ENCODE peak calls at places on chromosomes 11 and 22, in ten cellular contexts. One of them, this sample, is unnamed.

GRCh38 chr22:25409240-25409639 is 155.2 kb upstream of the GRK3 start:
- DNase-seq in osteoblast: no peak
- DNase-seq in heart right ventricle: no peak
- DNase-seq in adrenal gland: no peak
- DNase-seq in GM12878: no peak
- DNase-seq in NB4: no peak
- DNase-seq in endodermal cell: no peak
- DNase-seq in kidney epithelial cell: no peak
- DNase-seq in body of pancreas: no peak
- DNase-seq in SK-N-SH: no peak
- DNase-seq in this sample: no peak

GRCh38 chr11:83285131-83285770 is 916 bp downstream of the CCDC90B start:
- DNase-seq in kidney epithelial cell: no peak
- DNase-seq in osteoblast: peak; percentile 62
- DNase-seq in endodermal cell: no peak
- DNase-seq in NB4: no peak
- DNase-seq in GM12878: no peak
- DNase-seq in heart right ventricle: no peak
- DNase-seq in body of pancreas: no peak
- DNase-seq in adrenal gland: no peak
- DNase-seq in SK-N-SH: no peak
- DNase-seq in this sample: no peak

GRCh38 chr11:62909107-62909894 is 11.9 kb downstream of the CHRM1 start:
- DNase-seq in endodermal cell: peak; percentile 98
- DNase-seq in NB4: peak; percentile 45
- DNase-seq in kidney epithelial cell: no peak
- DNase-seq in heart right ventricle: peak; percentile 71
- DNase-seq in body of pancreas: peak; percentile 93
- DNase-seq in SK-N-SH: peak; percentile 82
- DNase-seq in osteoblast: peak; percentile 94
- DNase-seq in adrenal gland: peak; percentile 66
- DNase-seq in GM12878: no peak
- DNase-seq in this sample: peak; percentile 63

GRCh38 chr11:33802414-33802950 is 28.2 kb upstream of the FBXO3 start:
- DNase-seq in osteoblast: peak; percentile 70
- DNase-seq in heart right ventricle: peak; percentile 25
- DNase-seq in NB4: peak; percentile 58
- DNase-seq in body of pancreas: peak; percentile 76
- DNase-seq in endodermal cell: peak; percentile 95
- DNase-seq in GM12878: no peak
- DNase-seq in adrenal gland: peak; percentile 46
- DNase-seq in kidney epithelial cell: peak; percentile 65
- DNase-seq in SK-N-SH: peak; percentile 72
- DNase-seq in this sample: peak; percentile 88

GRCh38 chr11:94825111-94825880 is 57.1 kb downstream of the AMOTL1 start:
- DNase-seq in kidney epithelial cell: no peak
- DNase-seq in GM12878: no peak
- DNase-seq in adrenal gland: no peak
- DNase-seq in endodermal cell: no peak
- DNase-seq in heart right ventricle: no peak
- DNase-seq in body of pancreas: no peak
- DNase-seq in osteoblast: no peak
- DNase-seq in NB4: no peak
- DNase-seq in SK-N-SH: no peak
- DNase-seq in this sample: no peak

GRCh38 chr11:115301029-115301428 is 203.2 kb downstream of the CADM1 start:
- DNase-seq in body of pancreas: no peak
- DNase-seq in SK-N-SH: no peak
- DNase-seq in heart right ventricle: no peak
- DNase-seq in osteoblast: no peak
- DNase-seq in GM12878: no peak
- DNase-seq in endodermal cell: no peak
- DNase-seq in adrenal gland: no peak
- DNase-seq in kidney epithelial cell: no peak
- DNase-seq in NB4: no peak
- DNase-seq in this sample: no peak

GRCh38 chr22:42286205-42286604 is 15.8 kb upstream of the TCF20 start:
- DNase-seq in SK-N-SH: no peak
- DNase-seq in NB4: peak; percentile 65
- DNase-seq in endodermal cell: no peak
- DNase-seq in heart right ventricle: no peak
- DNase-seq in osteoblast: peak; percentile 45
- DNase-seq in GM12878: no peak
- DNase-seq in adrenal gland: no peak
- DNase-seq in body of pancreas: no peak
- DNase-seq in kidney epithelial cell: no peak
- DNase-seq in this sample: no peak

GRCh38 chr11:123235687-123236261 is 40.7 kb upstream of the CLMP start:
- DNase-seq in adrenal gland: no peak
- DNase-seq in osteoblast: no peak
- DNase-seq in heart right ventricle: no peak
- DNase-seq in GM12878: no peak
- DNase-seq in SK-N-SH: no peak
- DNase-seq in endodermal cell: no peak
- DNase-seq in NB4: no peak
- DNase-seq in body of pancreas: no peak
- DNase-seq in kidney epithelial cell: no peak
- DNase-seq in this sample: peak; percentile 92

GRCh38 chr11:100151944-100152343 is 535.1 kb upstream of the ARHGAP42 start:
- DNase-seq in kidney epithelial cell: peak; percentile 31
- DNase-seq in body of pancreas: no peak
- DNase-seq in GM12878: no peak
- DNase-seq in osteoblast: no peak
- DNase-seq in SK-N-SH: no peak
- DNase-seq in adrenal gland: peak; percentile 14
- DNase-seq in NB4: no peak
- DNase-seq in endodermal cell: no peak
- DNase-seq in heart right ventricle: no peak
- DNase-seq in this sample: no peak

GRCh38 chr22:41280854-41281253 is 5.1 kb downstream of the RANGAP1 start:
- DNase-seq in SK-N-SH: no peak
- DNase-seq in NB4: no peak
- DNase-seq in osteoblast: no peak
- DNase-seq in heart right ventricle: no peak
- DNase-seq in endodermal cell: no peak
- DNase-seq in GM12878: no peak
- DNase-seq in kidney epithelial cell: no peak
- DNase-seq in body of pancreas: no peak
- DNase-seq in adrenal gland: no peak
- DNase-seq in this sample: no peak

GRCh38 chr22:41285820-41286638 is at the start of gene RANGAP1:
- DNase-seq in GM12878: peak; percentile 98
- DNase-seq in osteoblast: peak; percentile 99
- DNase-seq in body of pancreas: peak; percentile 98
- DNase-seq in SK-N-SH: peak; percentile 89
- DNase-seq in endodermal cell: peak; percentile 99
- DNase-seq in adrenal gland: peak; percentile 98
- DNase-seq in NB4: peak; percentile 99
- DNase-seq in heart right ventricle: peak; percentile 98
- DNase-seq in kidney epithelial cell: peak; percentile 92
- DNase-seq in this sample: peak; percentile 97

GRCh38 chr22:41286639-41287091 is 678 bp upstream of the RANGAP1 start:
- DNase-seq in GM12878: peak; percentile 39
- DNase-seq in adrenal gland: peak; percentile 52
- DNase-seq in kidney epithelial cell: no peak
- DNase-seq in endodermal cell: no peak
- DNase-seq in heart right ventricle: no peak
- DNase-seq in NB4: peak; percentile 81
- DNase-seq in body of pancreas: no peak
- DNase-seq in osteoblast: peak; percentile 53
- DNase-seq in SK-N-SH: peak; percentile 26
- DNase-seq in this sample: peak; percentile 45

GRCh38 chr22:41285441-41285819 is 557 bp downstream of the RANGAP1 start:
- DNase-seq in heart right ventricle: peak; percentile 48
- DNase-seq in NB4: peak; percentile 87
- DNase-seq in kidney epithelial cell: peak; percentile 60
- DNase-seq in GM12878: no peak
- DNase-seq in endodermal cell: peak; percentile 77
- DNase-seq in osteoblast: peak; percentile 97
- DNase-seq in adrenal gland: peak; percentile 92
- DNase-seq in SK-N-SH: peak; percentile 64
- DNase-seq in body of pancreas: peak; percentile 58
- DNase-seq in this sample: peak; percentile 81

DNA sequence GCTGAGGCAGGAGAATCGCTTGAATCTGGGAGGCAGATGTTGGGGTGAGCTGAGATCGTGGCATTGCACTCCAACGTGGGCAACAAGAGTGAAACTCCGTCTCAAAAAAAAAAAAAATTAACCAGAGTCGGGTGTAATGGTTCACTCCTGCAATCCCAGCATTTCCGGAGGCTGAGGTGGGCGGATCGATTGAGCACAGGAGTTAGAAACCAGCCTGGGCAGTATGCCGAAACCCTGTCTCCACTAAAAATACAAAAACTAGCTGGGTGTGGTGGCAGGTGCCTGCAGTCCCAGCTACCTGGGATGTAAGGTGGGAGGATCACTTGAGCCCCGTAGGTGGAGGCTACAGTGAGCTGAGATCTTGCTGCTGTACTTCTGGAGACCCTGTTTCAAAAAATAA is 1.5 kb downstream of the RANGAP1 start:
- DNase-seq in adrenal gland: no peak
- DNase-seq in SK-N-SH: no peak
- DNase-seq in heart right ventricle: no peak
- DNase-seq in NB4: no peak
- DNase-seq in body of pancreas: peak; percentile 21
- DNase-seq in GM12878: no peak
- DNase-seq in endodermal cell: no peak
- DNase-seq in osteoblast: no peak
- DNase-seq in kidney epithelial cell: no peak
- DNase-seq in this sample: no peak
- H3K4me3 ChIP-seq in adrenal gland: no peak overlapping the region
- H3K4me3 ChIP-seq in SK-N-SH: peak overlapping the region; percentile 70
- H3K4me3 ChIP-seq in heart right ventricle: peak overlapping the region; percentile 88
- H3K4me3 ChIP-seq in NB4: peak overlapping the region; percentile 91
- H3K4me3 ChIP-seq in body of pancreas: no peak overlapping the region
- H3K4me3 ChIP-seq in GM12878: peak overlapping the region; percentile 96
- H3K4me3 ChIP-seq in endodermal cell: peak overlapping the region; percentile 97
- H3K4me3 ChIP-seq in osteoblast: no peak overlapping the region
- H3K4me3 ChIP-seq in kidney epithelial cell: no peak overlapping the region
- H3K4me3 ChIP-seq in this sample: no peak overlapping the region

GRCh38 chr11:20467458-20468185 is 80.1 kb downstream of the PRMT3 start:
- DNase-seq in heart right ventricle: no peak
- DNase-seq in kidney epithelial cell: no peak
- DNase-seq in NB4: no peak
- DNase-seq in SK-N-SH: no peak
- DNase-seq in body of pancreas: no peak
- DNase-seq in adrenal gland: no peak
- DNase-seq in GM12878: no peak
- DNase-seq in osteoblast: no peak
- DNase-seq in endodermal cell: no peak
- DNase-seq in this sample: no peak

GRCh38 chr11:20474176-20474950 is 86.8 kb downstream of the PRMT3 start:
- DNase-seq in kidney epithelial cell: no peak
- DNase-seq in osteoblast: no peak
- DNase-seq in endodermal cell: peak; percentile 55
- DNase-seq in body of pancreas: no peak
- DNase-seq in heart right ventricle: peak; percentile 20
- DNase-seq in NB4: no peak
- DNase-seq in adrenal gland: no peak
- DNase-seq in GM12878: no peak
- DNase-seq in SK-N-SH: no peak
- DNase-seq in this sample: no peak

GRCh38 chr11:20464566-20464965 is 77.0 kb downstream of the PRMT3 start:
- DNase-seq in kidney epithelial cell: no peak
- DNase-seq in SK-N-SH: no peak
- DNase-seq in body of pancreas: no peak
- DNase-seq in NB4: no peak
- DNase-seq in osteoblast: no peak
- DNase-seq in endodermal cell: no peak
- DNase-seq in GM12878: no peak
- DNase-seq in adrenal gland: no peak
- DNase-seq in heart right ventricle: no peak
- DNase-seq in this sample: no peak

GRCh38 chr11:20474951-20475517 is 87.5 kb downstream of the PRMT3 start:
- DNase-seq in endodermal cell: no peak
- DNase-seq in body of pancreas: no peak
- DNase-seq in heart right ventricle: no peak
- DNase-seq in kidney epithelial cell: no peak
- DNase-seq in osteoblast: no peak
- DNase-seq in SK-N-SH: no peak
- DNase-seq in GM12878: peak; percentile 19
- DNase-seq in NB4: peak; percentile 29
- DNase-seq in adrenal gland: no peak
- DNase-seq in this sample: no peak

DNA sequence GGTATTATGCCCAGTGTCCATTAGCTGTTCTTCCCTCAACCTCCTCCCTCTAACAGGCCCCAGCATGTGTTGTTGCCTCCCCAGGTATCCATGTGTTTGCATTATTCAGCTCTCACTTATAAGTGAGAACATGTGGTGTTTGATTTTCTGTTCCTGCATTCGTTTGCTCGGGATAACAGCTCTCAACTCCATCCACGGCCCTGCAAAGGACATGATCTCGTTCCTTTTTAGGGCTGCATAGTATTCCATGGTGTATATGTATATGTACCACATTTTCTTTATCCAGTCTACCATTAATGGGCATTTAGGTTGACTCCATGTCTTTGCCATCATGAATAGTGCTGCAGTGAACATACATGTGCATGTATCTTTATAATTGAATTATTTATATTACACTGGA is 82.8 kb downstream of the PRMT3 start:
- DNase-seq in body of pancreas: no peak
- DNase-seq in adrenal gland: no peak
- DNase-seq in kidney epithelial cell: no peak
- DNase-seq in GM12878: no peak
- DNase-seq in SK-N-SH: no peak
- DNase-seq in endodermal cell: no peak
- DNase-seq in osteoblast: no peak
- DNase-seq in heart right ventricle: no peak
- DNase-seq in NB4: no peak
- DNase-seq in this sample: no peak
- H3K4me3 ChIP-seq in body of pancreas: no peak overlapping the region
- H3K4me3 ChIP-seq in adrenal gland: no peak overlapping the region
- H3K4me3 ChIP-seq in kidney epithelial cell: no peak overlapping the region
- H3K4me3 ChIP-seq in GM12878: no peak overlapping the region
- H3K4me3 ChIP-seq in SK-N-SH: no peak overlapping the region
- H3K4me3 ChIP-seq in endodermal cell: no peak overlapping the region
- H3K4me3 ChIP-seq in osteoblast: no peak overlapping the region
- H3K4me3 ChIP-seq in heart right ventricle: no peak overlapping the region
- H3K4me3 ChIP-seq in NB4: no peak overlapping the region
- H3K4me3 ChIP-seq in this sample: no peak overlapping the region

GRCh38 chr11:71372693-71373657 is 75.2 kb downstream of the DHCR7 start:
- DNase-seq in kidney epithelial cell: no peak
- DNase-seq in adrenal gland: no peak
- DNase-seq in SK-N-SH: no peak
- DNase-seq in heart right ventricle: no peak
- DNase-seq in GM12878: peak; percentile 53
- DNase-seq in NB4: peak; percentile 14
- DNase-seq in body of pancreas: no peak
- DNase-seq in endodermal cell: no peak
- DNase-seq in osteoblast: peak; percentile 94
- DNase-seq in this sample: peak; percentile 56
- H3K4me3 ChIP-seq in kidney epithelial cell: no peak overlapping the region
- H3K4me3 ChIP-seq in adrenal gland: no peak overlapping the region
- H3K4me3 ChIP-seq in SK-N-SH: no peak overlapping the region
- H3K4me3 ChIP-seq in heart right ventricle: no peak overlapping the region
- H3K4me3 ChIP-seq in GM12878: peak overlapping the region; percentile 34
- H3K4me3 ChIP-seq in NB4: no peak overlapping the region
- H3K4me3 ChIP-seq in body of pancreas: no peak overlapping the region
- H3K4me3 ChIP-seq in endodermal cell: no peak overlapping the region
- H3K4me3 ChIP-seq in osteoblast: no peak overlapping the region
- H3K4me3 ChIP-seq in this sample: no peak overlapping the region

DNA sequence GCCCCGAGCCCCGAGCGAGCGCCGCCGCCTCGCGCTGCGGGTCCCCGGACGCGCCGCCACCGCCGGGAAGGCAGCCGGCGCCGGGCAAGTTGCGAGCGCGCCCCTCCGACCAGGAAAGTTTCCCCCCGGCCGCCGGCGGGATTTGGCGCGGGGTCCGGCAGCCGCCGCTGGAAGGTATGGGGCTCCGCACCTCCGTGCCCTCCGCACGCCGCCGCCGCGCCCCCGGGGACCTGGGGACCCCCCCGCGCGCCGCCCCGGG is 281 bp downstream of the TSPAN18 start:
- DNase-seq in SK-N-SH: peak; percentile 67
- DNase-seq in adrenal gland: no peak
- DNase-seq in NB4: no peak
- DNase-seq in endodermal cell: peak; percentile 73
- DNase-seq in heart right ventricle: no peak
- DNase-seq in GM12878: no peak
- DNase-seq in kidney epithelial cell: no peak
- DNase-seq in osteoblast: no peak
- DNase-seq in body of pancreas: no peak
- DNase-seq in this sample: no peak
- H3K4me3 ChIP-seq in SK-N-SH: peak overlapping the region; percentile 61
- H3K4me3 ChIP-seq in adrenal gland: no peak overlapping the region
- H3K4me3 ChIP-seq in NB4: no peak overlapping the region
- H3K4me3 ChIP-seq in endodermal cell: peak overlapping the region; percentile 80
- H3K4me3 ChIP-seq in heart right ventricle: peak overlapping the region; percentile 83
- H3K4me3 ChIP-seq in GM12878: peak overlapping the region; percentile 86
- H3K4me3 ChIP-seq in kidney epithelial cell: peak overlapping the region; percentile 37
- H3K4me3 ChIP-seq in osteoblast: peak overlapping the region; percentile 71
- H3K4me3 ChIP-seq in body of pancreas: peak overlapping the region; percentile 26
- H3K4me3 ChIP-seq in this sample: no peak overlapping the region

This sample was measured in fibroblast of the aortic adventitia.